ENCODE peak calls at places on chromosomes 4 and X, in six cellular contexts. Q is GM12878, S is HCT116, E is K562, H is HepG2, I is H1. T is an unnamed sample.

GRCh38 chr4:94329933-94330332 is 12.7 kb downstream of the HPGDS start:
- DNase-seq in I (no peak), H (no peak), E (no peak), S (no peak), Q (no peak), T (no peak)

GRCh38 chr4:99071159-99071558 is 17.4 kb downstream of the ADH5 start:
- DNase-seq in I (no peak), Q (no peak), S (no peak), H (no peak), E (no peak), T (no peak)

GRCh38 chr4:1367936-1368289 is 20.9 kb downstream of the UVSSA start:
- DNase-seq in E (no peak), I (no peak), S (no peak), H (no peak), Q (no peak), T (peak)

GRCh38 chr4:56086561-56086960 is 137.8 kb downstream of the CEP135 start:
- DNase-seq in I (no peak), E (no peak), H (no peak), S (no peak), Q (no peak), T (no peak)

GRCh38 chr4:161577604-161578301 is 586.0 kb downstream of the FSTL5 start:
- DNase-seq in Q (no peak), I (no peak), H (no peak), E (no peak), S (no peak), T (no peak)

GRCh38 chrX:39491548-39492297 is 606.0 kb downstream of the BCOR start:
- DNase-seq in S (no peak), I (no peak), H (no peak), Q (peak), E (peak), T (no peak)

GRCh38 chrX:70336767-70337166 is 46.9 kb downstream of the KIF4A start:
- DNase-seq in Q (peak), H (no peak), E (no peak), I (no peak), S (no peak), T (no peak)

GRCh38 chr4:37999000-37999745 is 39.0 kb downstream of the PTTG2 start:
- DNase-seq in I (no peak), E (no peak), H (no peak), S (no peak), Q (no peak), T (no peak)

GRCh38 chrX:55839480-55839879 is 121.9 kb downstream of the RRAGB start:
- DNase-seq in H (no peak), Q (no peak), I (peak), S (no peak), E (no peak), T (peak)

GRCh38 chr4:7507381-7507780 is 72.7 kb upstream of the PSAPL1 start:
- DNase-seq in H (no peak), E (no peak), S (no peak), I (no peak), Q (no peak), T (no peak)

GRCh38 chrX:111854778-111855490 is 21.0 kb upstream of the TRPC5OS start:
- DNase-seq in E (no peak), I (no peak), H (no peak), Q (no peak), S (peak), T (peak)

GRCh38 chr4:46386570-46386969 is 3.4 kb downstream of the GABRA2 start:
- DNase-seq in Q (no peak), S (no peak), E (no peak), H (peak), I (no peak), T (peak)

GRCh38 chrX:110414273-110414672 is 55.6 kb downstream of the RTL9 start:
- DNase-seq in E (no peak), Q (no peak), H (no peak), I (no peak), S (no peak), T (no peak)

GRCh38 chr4:147479817-147480216 is 1.1 kb upstream of the EDNRA start:
- DNase-seq in I (no peak), S (no peak), Q (no peak), E (no peak), H (no peak), T (no peak)

GRCh38 chr4:24781999-24782745 is 13.2 kb upstream of the SOD3 start:
- DNase-seq in Q (no peak), E (no peak), S (no peak), H (no peak), I (no peak), T (no peak)

GRCh38 chrX:17046478-17047097 is 100.1 kb downstream of the REPS2 start:
- DNase-seq in E (peak), I (peak), S (peak), Q (peak), H (peak), T (peak)

GRCh38 chr4:48792348-48793006 is 12.4 kb upstream of the FRYL start:
- DNase-seq in Q (no peak), S (no peak), I (no peak), E (no peak), H (no peak), T (no peak)

GRCh38 chr4:56296449-56296990 is 90.8 kb downstream of the AASDH start:
- DNase-seq in I (no peak), H (no peak), S (no peak), Q (no peak), E (no peak), T (no peak)

GRCh38 chr4:62928483-62928882 is 1480.8 kb downstream of the TECRL start:
- DNase-seq in S (no peak), Q (no peak), H (no peak), E (no peak), I (no peak), T (no peak)

GRCh38 chrX:37786666-37787337 is 6.9 kb downstream of the CYBB start:
- DNase-seq in S (no peak), I (no peak), E (no peak), Q (peak), H (no peak), T (no peak)

GRCh38 chr4:118124977-118125376 is 90.7 kb downstream of the NDST3 start:
- DNase-seq in E (no peak), H (no peak), Q (no peak), S (no peak), I (no peak), T (no peak)

GRCh38 chrX:97936296-97936695 is 1052.6 kb downstream of the RPA4 start:
- DNase-seq in E (no peak), Q (no peak), I (no peak), S (no peak), H (no peak), T (no peak)

GRCh38 chr4:3346146-3346545 is 53.3 kb downstream of the RGS12 start:
- DNase-seq in Q (peak), S (peak), H (peak), I (no peak), E (peak), T (no peak)

GRCh38 chr4:89137695-89138094 is 26.4 kb downstream of the TIGD2 start:
- DNase-seq in S (no peak), E (no peak), H (no peak), Q (no peak), I (peak), T (peak)

GRCh38 chr4:43968041-43968440 is 480.6 kb downstream of the KCTD8 start:
- DNase-seq in I (no peak), S (no peak), H (no peak), E (no peak), Q (no peak), T (no peak)

GRCh38 chr4:181659202-181659601 is 584.0 kb upstream of the TENM3 start:
- DNase-seq in Q (no peak), H (no peak), I (no peak), E (no peak), S (no peak), T (no peak)

GRCh38 chr4:15451866-15452765 is 17.6 kb upstream of the CC2D2A start:
- DNase-seq in I (no peak), Q (no peak), H (no peak), S (no peak), E (no peak), T (no peak)

GRCh38 chrX:110563276-110563675 is 204.6 kb downstream of the RTL9 start:
- DNase-seq in I (no peak), Q (no peak), E (no peak), S (no peak), H (no peak), T (no peak)

GRCh38 chrX:154467556-154467955 is 9.5 kb downstream of the PLXNA3 start:
- DNase-seq in E (no peak), I (no peak), Q (no peak), S (no peak), H (no peak), T (no peak)

GRCh38 chr4:119861731-119862130 is 204.9 kb downstream of the MAD2L1 start:
- DNase-seq in E (no peak), H (no peak), I (no peak), Q (no peak), S (no peak), T (no peak)

GRCh38 chr4:26632916-26633315 is 49.0 kb downstream of the TBC1D19 start:
- DNase-seq in I (no peak), Q (no peak), H (no peak), S (no peak), E (no peak), T (no peak)

GRCh38 chr4:114019276-114019971 is 40.0 kb upstream of the ARSJ start:
- DNase-seq in I (no peak), H (no peak), E (no peak), S (no peak), Q (no peak), T (no peak)

GRCh38 chr4:84582988-84583870 is at the start of gene CDS1:
- DNase-seq in Q (no peak), E (peak), I (no peak), H (no peak), S (no peak), T (peak)
- TF ChIP-seq ATF3 in Q (no peak), E (no peak), I (no peak), H (no peak), S (no peak), T (no peak)

GRCh38 chr4:171954650-171955049 is 141.4 kb downstream of the GALNTL6 start:
- DNase-seq in Q (peak), S (peak), I (no peak), E (no peak), H (no peak), T (no peak)

GRCh38 chr4:171962110-171962509 is 148.9 kb downstream of the GALNTL6 start:
- DNase-seq in S (no peak), E (no peak), H (no peak), Q (no peak), I (no peak), T (no peak)

DNA sequence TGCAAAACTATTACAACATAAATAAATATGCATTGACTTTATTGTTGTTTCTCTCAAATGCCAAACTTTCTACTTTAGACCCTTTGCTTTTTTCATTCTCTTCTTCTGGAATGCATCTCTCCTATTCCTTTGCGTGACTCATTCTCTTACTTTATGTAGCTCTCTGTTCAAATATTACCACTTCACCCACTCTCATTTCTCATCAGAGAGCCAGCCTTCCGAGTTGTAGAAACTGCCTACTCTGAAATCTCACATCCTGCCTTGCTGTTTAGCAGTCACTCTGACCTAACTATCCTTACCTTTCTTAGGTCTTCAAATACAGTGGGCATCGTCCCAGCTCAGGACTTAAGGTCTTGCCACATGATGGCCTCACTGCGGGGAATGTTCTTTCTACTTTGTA is 143.5 kb downstream of the GALNTL6 start:
- DNase-seq in S (no peak), E (no peak), I (no peak), Q (no peak), H (peak), T (no peak)
- TF ChIP-seq SP1 in S (no peak), E (no peak), I (no peak), Q (no peak), H (no peak), T (no peak)

GRCh38 chr4:184118516-184118915 is 99.2 kb downstream of the ENPP6 start:
- DNase-seq in H (no peak), Q (no peak), I (no peak), E (no peak), S (no peak), T (no peak)
- TF ChIP-seq ATF3 in H (no peak), Q (no peak), I (no peak), E (no peak), S (no peak), T (no peak)

DNA sequence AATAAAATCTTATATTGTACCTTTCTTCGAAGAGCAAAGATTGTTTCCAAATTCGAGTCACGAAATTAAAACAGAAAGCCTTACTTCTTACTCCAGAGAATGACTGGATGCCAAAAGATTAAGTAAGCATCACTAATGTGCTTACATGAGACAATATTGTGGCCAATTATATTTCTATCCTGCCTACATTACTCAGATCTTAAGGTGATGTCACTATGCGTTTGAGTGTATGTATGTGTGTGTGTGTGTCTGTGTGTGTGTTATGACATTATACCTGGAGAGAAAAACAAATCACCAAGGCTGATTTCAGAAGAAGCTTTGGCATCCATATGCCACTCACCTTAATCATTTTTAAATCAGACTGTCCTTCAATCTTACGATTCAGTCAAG is 556.3 kb downstream of the PPARGC1A start:
- DNase-seq in Q (no peak), H (no peak), S (no peak), E (no peak), I (no peak), T (no peak)
- TF ChIP-seq SP1 in Q (no peak), H (no peak), S (no peak), E (no peak), I (no peak), T (no peak)

GRCh38 chr4:85919488-85919887 is 440.4 kb downstream of the MAPK10 start:
- DNase-seq in Q (no peak), S (no peak), E (no peak), H (no peak), I (no peak), T (no peak)
- TF ChIP-seq ATF3 in Q (no peak), S (no peak), E (no peak), H (no peak), I (no peak), T (no peak)

GRCh38 chr4:54902261-54902660 is 223.1 kb downstream of the KDR start:
- DNase-seq in I (no peak), H (no peak), E (no peak), S (no peak), Q (no peak), T (no peak)
- TF ChIP-seq SP1 in I (no peak), H (no peak), E (no peak), S (no peak), Q (no peak), T (no peak)

DNA sequence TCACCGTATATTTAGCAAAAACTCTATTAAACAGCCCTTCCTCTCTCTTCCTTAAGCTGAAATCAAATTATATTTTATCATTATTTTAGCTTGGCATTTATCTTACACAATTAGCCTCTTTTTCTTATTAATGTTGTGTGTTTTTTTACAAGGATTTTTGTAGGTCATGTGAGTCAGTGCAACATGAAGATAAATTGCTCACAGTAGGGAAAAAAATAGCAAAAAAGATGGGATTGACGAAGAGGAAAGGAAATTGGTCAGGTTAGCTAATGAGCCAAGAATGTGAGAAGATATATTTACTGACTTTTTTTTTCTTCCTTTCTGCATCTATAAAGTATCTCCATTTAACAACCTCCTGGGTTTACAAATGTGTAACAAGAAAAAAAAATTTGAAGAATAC is 2412.6 kb downstream of the ARAP2 start:
- DNase-seq in I (no peak), H (no peak), S (no peak), E (no peak), Q (no peak), T (no peak)
- TF ChIP-seq ATF3 in I (no peak), H (no peak), S (no peak), E (no peak), Q (no peak), T (no peak)

DNA sequence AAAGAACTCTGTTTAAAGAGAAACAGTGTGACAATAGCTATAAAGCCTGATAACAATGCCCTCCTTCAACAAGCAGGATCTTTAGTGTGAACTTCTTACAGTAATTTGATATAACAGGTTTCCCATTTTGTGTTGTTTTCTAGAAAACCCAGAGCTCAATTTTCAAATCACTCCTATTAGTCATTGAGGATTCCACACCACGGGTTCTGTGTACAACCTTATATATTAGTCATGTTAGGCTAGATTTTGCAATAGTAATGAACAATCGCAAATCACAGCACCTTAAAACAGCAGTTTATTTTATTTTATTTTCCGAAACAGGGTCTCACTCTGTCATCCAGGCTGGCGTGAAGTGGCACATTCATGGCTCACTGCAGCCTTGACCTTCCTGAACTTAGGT is 1020.9 kb upstream of the INTU start:
- DNase-seq in S (no peak), I (no peak), E (no peak), Q (no peak), H (no peak), T (no peak)
- TF ChIP-seq SP1 in S (no peak), I (no peak), E (no peak), Q (no peak), H (no peak), T (no peak)